ENCODE peak calls at places on chromosomes 12 and 14, in eight cellular contexts. Q is gastrocnemius medialis, B is NB4, Y is epithelial cell of esophagus, Z is IMR-90, A is keratinocyte, I is heart left ventricle, P is A549. C is an unnamed sample.

GRCh38 chr14:94505641-94506040 is 3.6 kb downstream of the SERPINA12 start:
- DNase-seq in Q (no peak), B (no peak), Y (no peak), Z (no peak), A (no peak), I (no peak), P (no peak), C (no peak)

GRCh38 chr12:2934371-2934770 is 24.8 kb upstream of the TEAD4 start:
- DNase-seq in Q (no peak), B (no peak), Y (no peak), Z (no peak), A (no peak), I (no peak), P (no peak), C (no peak)

GRCh38 chr12:107352347-107353081 is 259.2 kb upstream of the CRY1 start:
- DNase-seq in Q (no peak), B (peak), Y (no peak), Z (no peak), A (no peak), I (no peak), P (peak), C (no peak)

GRCh38 chr14:43003845-43004244 is 1397.2 kb downstream of the LRFN5 start:
- DNase-seq in Q (no peak), B (peak), Y (peak), Z (peak), A (no peak), I (no peak), P (no peak), C (no peak)

GRCh38 chr14:52926994-52927393 is 23.9 kb downstream of the FERMT2 start:
- DNase-seq in Q (no peak), B (no peak), Y (peak), Z (peak), A (no peak), I (no peak), P (no peak), C (no peak)

GRCh38 chr12:24307716-24308335 is 358.4 kb upstream of the SOX5 start:
- DNase-seq in Q (no peak), B (peak), Y (no peak), Z (no peak), A (no peak), I (no peak), P (no peak), C (no peak)

GRCh38 chr14:88289214-88289613 is 33.9 kb downstream of the KCNK10 start:
- DNase-seq in Q (no peak), B (no peak), Y (peak), Z (peak), A (peak), I (no peak), P (no peak), C (no peak)

GRCh38 chr12:89288959-89289358 is 63.3 kb downstream of the DUSP6 start:
- DNase-seq in Q (no peak), B (no peak), Y (peak), Z (no peak), A (no peak), I (no peak), P (no peak), C (no peak)

GRCh38 chr14:102194856-102195255 is 55.2 kb downstream of the WDR20 start:
- DNase-seq in Q (no peak), B (no peak), Y (no peak), Z (no peak), A (no peak), I (no peak), P (no peak), C (no peak)

GRCh38 chr12:90274407-90274806 is 565.8 kb upstream of the ATP2B1 start:
- DNase-seq in Q (no peak), B (peak), Y (peak), Z (no peak), A (no peak), I (no peak), P (no peak), C (no peak)

GRCh38 chr12:13195244-13195643 is 1.3 kb upstream of the EMP1 start:
- DNase-seq in Q (no peak), B (no peak), Y (peak), Z (peak), A (no peak), I (no peak), P (no peak), C (no peak)

GRCh38 chr12:114361992-114362391 is 44.0 kb downstream of the TBX5 start:
- DNase-seq in Q (no peak), B (no peak), Y (no peak), Z (no peak), A (no peak), I (no peak), P (no peak), C (no peak)

GRCh38 chr14:76929927-76930326 is 98.6 kb downstream of the IRF2BPL start:
- DNase-seq in Q (peak), B (peak), Y (peak), Z (no peak), A (no peak), I (peak), P (no peak), C (peak)

GRCh38 chr12:78392918-78393317 is 471.7 kb upstream of the SYT1 start:
- DNase-seq in Q (no peak), B (no peak), Y (peak), Z (peak), A (no peak), I (no peak), P (no peak), C (no peak)

GRCh38 chr12:22792198-22792597 is 167.2 kb downstream of the ETNK1 start:
- DNase-seq in Q (no peak), B (no peak), Y (peak), Z (no peak), A (no peak), I (no peak), P (no peak), C (no peak)

GRCh38 chr12:116153096-116153495 is 124.4 kb downstream of the MED13L start:
- DNase-seq in Q (no peak), B (peak), Y (no peak), Z (no peak), A (no peak), I (no peak), P (no peak), C (no peak)

GRCh38 chr12:87981495-87981894 is 47.7 kb downstream of the C12orf50 start:
- DNase-seq in Q (no peak), B (no peak), Y (no peak), Z (peak), A (no peak), I (no peak), P (no peak), C (no peak)

GRCh38 chr12:62166525-62166924 is 93.7 kb upstream of the USP15 start:
- DNase-seq in Q (no peak), B (no peak), Y (no peak), Z (no peak), A (no peak), I (no peak), P (no peak), C (no peak)

GRCh38 chr14:55850803-55851202 is 267.4 kb upstream of the PELI2 start:
- DNase-seq in Q (no peak), B (no peak), Y (peak), Z (peak), A (no peak), I (no peak), P (peak), C (no peak)

GRCh38 chr12:127588224-127588623 is 678.7 kb upstream of the TMEM132C start:
- DNase-seq in Q (no peak), B (no peak), Y (no peak), Z (peak), A (no peak), I (no peak), P (no peak), C (no peak)

GRCh38 chr14:93036652-93037341 is 78.9 kb downstream of the ITPK1 start:
- DNase-seq in Q (no peak), B (peak), Y (no peak), Z (no peak), A (no peak), I (no peak), P (no peak), C (peak)

GRCh38 chr12:108597559-108598471 is at the start of gene TMEM119:
- DNase-seq in Q (no peak), B (peak), Y (no peak), Z (peak), A (no peak), I (peak), P (no peak), C (no peak)
- H3K4me3 ChIP-seq in Q (no peak), B (no peak), Y (no peak), Z (peak), A (no peak), I (peak), P (no peak), C (no peak)

DNA sequence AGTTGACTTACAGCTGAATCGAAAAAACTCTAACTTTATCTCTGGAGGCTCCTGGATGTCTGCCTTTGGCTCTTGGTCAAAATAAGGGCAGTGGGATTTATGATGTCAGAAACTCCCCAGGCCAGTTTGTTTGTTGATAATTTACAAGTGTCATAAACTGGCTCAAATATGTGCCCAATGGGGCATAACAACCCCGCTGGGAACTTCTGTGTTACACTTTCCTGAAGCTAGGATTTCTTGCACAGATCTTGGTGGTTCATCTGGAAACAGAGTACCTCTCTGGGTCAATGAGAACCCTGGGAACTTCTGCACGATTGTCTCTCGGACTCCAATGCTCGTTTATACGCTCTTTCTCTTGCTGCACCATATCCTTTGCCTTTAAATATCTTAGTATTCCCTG is 58.7 kb upstream of the MUCL1 start:
- DNase-seq in Q (no peak), B (no peak), Y (no peak), Z (no peak), A (no peak), I (no peak), P (no peak), C (no peak)
- TF ChIP-seq CTCF in Q (no peak), B (no peak), Y (no peak), Z (no peak), A (no peak), I (no peak), P (no peak), C (no peak)

DNA sequence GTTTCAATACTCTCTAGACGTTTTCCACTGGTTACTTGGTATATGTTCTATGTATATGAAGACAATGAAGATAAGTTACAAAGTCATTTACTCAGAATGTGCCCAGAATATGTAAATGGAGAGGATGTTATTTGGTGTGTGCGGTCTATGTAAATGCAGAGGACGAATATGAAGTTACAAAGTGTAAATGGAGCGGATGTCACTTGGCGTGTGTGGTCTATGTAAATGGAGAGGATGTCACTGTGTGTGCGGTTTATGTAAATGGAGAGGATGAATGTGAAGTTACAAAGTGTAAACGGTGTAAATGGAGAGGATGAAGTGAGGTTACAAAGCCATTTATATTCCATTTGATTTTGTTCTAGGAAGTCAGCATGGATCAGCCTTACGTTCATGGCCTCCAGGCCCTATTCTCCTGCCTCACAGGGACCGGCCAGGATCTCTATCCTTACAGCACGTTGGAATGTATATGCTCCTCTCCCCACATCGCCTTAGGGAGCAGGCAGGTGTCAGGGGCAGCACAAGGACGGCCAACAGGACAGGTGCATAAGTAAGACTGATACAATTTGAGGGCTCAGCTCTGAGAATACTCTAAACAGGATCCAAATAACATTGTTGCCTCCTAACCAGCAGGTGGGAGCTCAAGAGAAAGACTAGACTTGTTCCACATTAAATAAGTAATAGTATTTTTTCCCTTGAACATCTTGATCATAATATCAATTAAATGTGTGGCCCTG is 42.4 kb downstream of the GLRX5 start:
- DNase-seq in Q (no peak), B (no peak), Y (no peak), Z (no peak), A (no peak), I (no peak), P (no peak), C (peak)
- H3K4me3 ChIP-seq in Q (no peak), B (no peak), Y (no peak), Z (no peak), A (no peak), I (no peak), P (no peak), C (no peak)

GRCh38 chr12:5085896-5086295 is 42.2 kb downstream of the KCNA5 start:
- DNase-seq in Q (no peak), B (no peak), Y (no peak), Z (peak), A (peak), I (no peak), P (no peak), C (no peak)
- TF ChIP-seq CTCF in Q (no peak), B (no peak), Y (no peak), Z (no peak), A (no peak), I (no peak), P (no peak), C (no peak)

GRCh38 chr14:103828315-103828967 is 18.9 kb downstream of the PPP1R13B start:
- DNase-seq in Q (no peak), B (no peak), Y (no peak), Z (peak), A (no peak), I (peak), P (no peak), C (no peak)
- H3K4me3 ChIP-seq in Q (no peak), B (no peak), Y (no peak), Z (no peak), A (no peak), I (no peak), P (no peak), C (no peak)

DNA sequence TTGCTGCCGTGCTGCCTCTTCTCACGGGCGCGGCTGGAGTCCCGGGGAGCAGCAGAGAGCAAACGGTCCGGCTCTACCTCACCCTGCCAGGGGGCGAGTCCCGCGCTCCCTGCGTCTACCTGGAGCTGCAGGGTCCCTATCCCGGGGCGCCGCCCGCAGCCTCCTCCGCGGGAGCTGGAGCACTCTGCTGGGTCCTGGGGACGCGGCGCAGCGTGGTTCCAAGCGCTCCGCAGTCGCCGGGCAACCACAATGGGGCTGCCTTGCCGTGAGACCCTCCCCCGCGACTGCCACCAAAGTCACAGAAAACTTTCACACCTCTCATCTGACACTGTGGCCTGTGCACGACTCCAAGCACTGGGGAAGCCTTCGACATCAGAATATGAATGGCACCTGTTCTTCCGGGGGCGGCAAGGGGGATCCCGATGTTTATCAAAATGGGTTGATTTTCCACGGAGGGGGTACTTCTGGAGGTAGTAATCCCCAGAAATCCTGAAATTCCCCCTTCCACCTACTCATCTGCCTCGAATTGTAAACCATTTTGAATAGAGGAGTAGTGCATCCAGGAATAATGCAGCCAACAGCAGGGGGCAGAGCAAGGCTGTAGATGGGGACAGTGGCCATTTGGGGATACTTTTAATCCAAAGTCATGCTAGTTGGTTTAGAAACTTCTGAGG is at the start of gene C12orf42:
- DNase-seq in Q (no peak), B (no peak), Y (peak), Z (no peak), A (no peak), I (no peak), P (peak), C (peak)
- TF ChIP-seq CTCF in Q (no peak), B (peak), Y (peak), Z (peak), A (peak), I (peak), P (peak), C (peak)

GRCh38 chr12:108635997-108636808 is 2.5 kb upstream of the SELPLG start:
- DNase-seq in Q (no peak), B (no peak), Y (no peak), Z (no peak), A (no peak), I (no peak), P (no peak), C (no peak)
- H3K4me3 ChIP-seq in Q (no peak), B (peak), Y (no peak), Z (no peak), A (no peak), I (no peak), P (no peak), C (peak)

GRCh38 chr14:75084513-75084912 is 15.1 kb downstream of the ZC2HC1C start:
- DNase-seq in Q (no peak), B (no peak), Y (peak), Z (no peak), A (no peak), I (no peak), P (no peak), C (no peak)
- TF ChIP-seq CTCF in Q (peak), B (no peak), Y (peak), Z (no peak), A (peak), I (peak), P (peak), C (no peak)

GRCh38 chr14:104086210-104086660 is 735 bp downstream of the ASPG start:
- DNase-seq in Q (no peak), B (no peak), Y (no peak), Z (no peak), A (no peak), I (no peak), P (no peak), C (no peak)

GRCh38 chr14:104085032-104085888 is at the start of gene ASPG:
- DNase-seq in Q (no peak), B (no peak), Y (no peak), Z (no peak), A (no peak), I (peak), P (peak), C (no peak)

GRCh38 chr14:104086661-104087461 is 1.4 kb downstream of the ASPG start:
- DNase-seq in Q (no peak), B (peak), Y (no peak), Z (no peak), A (no peak), I (peak), P (no peak), C (no peak)

GRCh38 chr14:104084251-104085002 is 1.1 kb upstream of the ASPG start:
- DNase-seq in Q (no peak), B (no peak), Y (no peak), Z (no peak), A (no peak), I (no peak), P (no peak), C (no peak)

GRCh38 chr14:104085889-104086201 is 345 bp downstream of the ASPG start:
- DNase-seq in Q (no peak), B (no peak), Y (no peak), Z (no peak), A (no peak), I (no peak), P (no peak), C (no peak)
- H3K4me3 ChIP-seq in Q (no peak), B (no peak), Y (no peak), Z (no peak), A (no peak), I (peak), P (peak), C (no peak)

C was measured in GM12865.